ENCODE peak calls at places on chromosomes 1 and 21, in nine cellular contexts. X is tibial nerve, T is A549, H is activated gamma-delta T cell treated with Interleukin-2 at 50 U/mL for 16 hours, Z is RPMI8226, K is endothelial cell, G is breast epithelium, M is C1 segment of cervical spinal cord, C is iPS DF 19.7. Y is an unnamed sample.

GRCh38 chr1:151988405-151988851 is 5.2 kb downstream of the S100A10 start:
- DNase-seq in X (no peak), T (peak), H (no peak), Z (no peak), K (no peak), G (no peak), M (no peak), C (no peak), Y (no peak)

GRCh38 chr1:110945626-110946025 is 18.1 kb downstream of the LRIF1 start:
- DNase-seq in X (no peak), T (no peak), H (no peak), Z (no peak), K (no peak), G (no peak), M (no peak), C (no peak), Y (no peak)

GRCh38 chr1:161199506-161200119 is 759 bp upstream of the ADAMTS4 start:
- DNase-seq in X (no peak), T (no peak), H (no peak), Z (no peak), K (no peak), G (no peak), M (no peak), C (no peak), Y (no peak)

GRCh38 chr1:224170748-224171478 is 12.1 kb upstream of the DEGS1 start:
- DNase-seq in X (no peak), T (peak), H (peak), Z (peak), K (no peak), G (no peak), M (no peak), C (no peak), Y (peak)

GRCh38 chr1:218991089-218991488 is 182.6 kb upstream of the LYPLAL1 start:
- DNase-seq in X (no peak), T (no peak), H (no peak), Z (no peak), K (no peak), G (no peak), M (no peak), C (no peak), Y (no peak)

GRCh38 chr1:185788386-185788785 is 54.2 kb downstream of the HMCN1 start:
- DNase-seq in X (no peak), T (no peak), H (no peak), Z (no peak), K (no peak), G (no peak), M (no peak), C (no peak), Y (no peak)

GRCh38 chr1:108041360-108042143 is 76.6 kb upstream of the VAV3 start:
- DNase-seq in X (no peak), T (no peak), H (peak), Z (no peak), K (no peak), G (peak), M (no peak), C (no peak), Y (no peak)

GRCh38 chr1:118185083-118185899 is at the start of gene SPAG17:
- DNase-seq in X (peak), T (peak), H (no peak), Z (no peak), K (peak), G (peak), M (peak), C (peak), Y (peak)

GRCh38 chr21:32270748-32271147 is 8.1 kb downstream of the MIS18A start:
- DNase-seq in X (no peak), T (no peak), H (no peak), Z (no peak), K (no peak), G (no peak), M (no peak), C (no peak), Y (no peak)

GRCh38 chr1:35925741-35926140 is 5.2 kb upstream of the AGO3 start:
- DNase-seq in X (no peak), T (no peak), H (no peak), Z (no peak), K (no peak), G (no peak), M (no peak), C (no peak), Y (no peak)

GRCh38 chr1:210499956-210500355 is 171.3 kb downstream of the HHAT start:
- DNase-seq in X (no peak), T (no peak), H (no peak), Z (no peak), K (no peak), G (no peak), M (no peak), C (no peak), Y (no peak)

GRCh38 chr1:185813401-185813979 is 79.3 kb downstream of the HMCN1 start:
- DNase-seq in X (no peak), T (peak), H (no peak), Z (peak), K (peak), G (no peak), M (no peak), C (no peak), Y (peak)

GRCh38 chr1:37732111-37732780 is 32.7 kb downstream of the EPHA10 start:
- DNase-seq in X (no peak), T (no peak), H (no peak), Z (no peak), K (no peak), G (no peak), M (no peak), C (no peak), Y (no peak)

GRCh38 chr1:239558992-239559391 is 172.6 kb downstream of the CHRM3 start:
- DNase-seq in X (no peak), T (no peak), H (no peak), Z (no peak), K (no peak), G (no peak), M (no peak), C (no peak), Y (no peak)

GRCh38 chr1:232982238-232982944 is 32.0 kb downstream of the NTPCR start:
- DNase-seq in X (no peak), T (no peak), H (no peak), Z (no peak), K (no peak), G (no peak), M (no peak), C (no peak), Y (no peak)

GRCh38 chr1:71269823-71270222 is 189.0 kb upstream of the ZRANB2 start:
- DNase-seq in X (no peak), T (no peak), H (no peak), Z (no peak), K (no peak), G (no peak), M (no peak), C (no peak), Y (no peak)

GRCh38 chr1:110174961-110175360 is 24.7 kb downstream of the SLC6A17 start:
- DNase-seq in X (no peak), T (no peak), H (no peak), Z (no peak), K (no peak), G (no peak), M (no peak), C (no peak), Y (no peak)

GRCh38 chr1:63779338-63779819 is 5.6 kb downstream of the ROR1 start:
- DNase-seq in X (no peak), T (no peak), H (no peak), Z (no peak), K (no peak), G (no peak), M (no peak), C (no peak), Y (no peak)

GRCh38 chr1:201041011-201041410 is 17.5 kb upstream of the KIF21B start:
- DNase-seq in X (no peak), T (no peak), H (no peak), Z (no peak), K (no peak), G (no peak), M (no peak), C (no peak), Y (no peak)

GRCh38 chr21:42514883-42515228 is 1.2 kb downstream of the SLC37A1 start:
- DNase-seq in X (no peak), T (no peak), H (no peak), Z (no peak), K (no peak), G (no peak), M (no peak), C (no peak), Y (no peak)

GRCh38 chr21:42233067-42233981 is 14.4 kb downstream of the ABCG1 start:
- DNase-seq in X (peak), T (no peak), H (peak), Z (peak), K (peak), G (no peak), M (peak), C (no peak), Y (no peak)

GRCh38 chr1:243821177-243821680 is 28.8 kb downstream of the AKT3 start:
- DNase-seq in X (no peak), T (no peak), H (no peak), Z (no peak), K (no peak), G (no peak), M (no peak), C (no peak), Y (no peak)

GRCh38 chr1:94924967-94925366 is 1.9 kb downstream of the CNN3 start:
- DNase-seq in X (no peak), T (no peak), H (no peak), Z (no peak), K (no peak), G (no peak), M (no peak), C (no peak), Y (no peak)

GRCh38 chr1:193062698-193063463 is 3.5 kb downstream of the RO60 start:
- DNase-seq in X (no peak), T (no peak), H (no peak), Z (no peak), K (no peak), G (no peak), M (no peak), C (no peak), Y (no peak)

GRCh38 chr1:89125571-89126233 is at the start of gene GBP2:
- DNase-seq in X (no peak), T (peak), H (no peak), Z (no peak), K (no peak), G (no peak), M (no peak), C (no peak), Y (no peak)

GRCh38 chr1:15354580-15354965 is 55.1 kb upstream of the EFHD2 start:
- DNase-seq in X (no peak), T (no peak), H (no peak), Z (no peak), K (no peak), G (no peak), M (no peak), C (no peak), Y (no peak)

Y was measured in HEK293T.